ENCODE peak calls at places on chromosomes 2 and 18, in six cellular contexts. P is IMR-90, H is H1, E is neuronal stem cell, J is trophoblast cell, Y is mesenchymal stem cell. N is an unnamed sample.

GRCh38 chr2:37098416-37099118 is 14.2 kb downstream of the GPATCH11 start:
- DNase-seq in E (no peak), P (no peak), Y (no peak), H (no peak), J (peak; percentile 96), N (no peak)

GRCh38 chr2:102037681-102038080 is 45.9 kb downstream of the IL1R2 start:
- DNase-seq in P (no peak), J (peak; percentile 73), E (no peak), H (no peak), Y (no peak), N (no peak)

GRCh38 chr2:100814453-100814852 is 5.5 kb upstream of the NPAS2 start:
- DNase-seq in E (no peak), J (no peak), Y (no peak), H (no peak), P (no peak), N (no peak)

GRCh38 chr2:16068233-16068940 is 128.0 kb downstream of the MYCN start:
- DNase-seq in H (no peak), Y (no peak), J (no peak), E (no peak), P (no peak), N (no peak)

GRCh38 chr2:233964581-233964980 is 47.4 kb downstream of the TRPM8 start:
- DNase-seq in Y (no peak), H (no peak), J (no peak), P (no peak), E (no peak), N (no peak)

GRCh38 chr2:25076749-25077148 is 34.9 kb downstream of the EFR3B start:
- DNase-seq in H (no peak), P (no peak), Y (peak; percentile 14), J (no peak), E (no peak), N (no peak)

GRCh38 chr2:20568501-20569463 is 82.1 kb downstream of the HS1BP3 start:
- DNase-seq in Y (peak; percentile 44), E (no peak), P (no peak), H (no peak), J (peak; percentile 48), N (no peak)

GRCh38 chr2:227513113-227513512 is 41.2 kb downstream of the AGFG1 start:
- DNase-seq in P (peak; percentile 39), E (no peak), J (no peak), H (no peak), Y (peak; percentile 24), N (no peak)

GRCh38 chr2:8602809-8603208 is 79.0 kb upstream of the ID2 start:
- DNase-seq in P (no peak), J (peak; percentile 81), Y (no peak), H (no peak), E (no peak), N (no peak)

GRCh38 chr2:41966431-41966893 is 81.4 kb upstream of the PKDCC start:
- DNase-seq in H (no peak), J (peak; percentile 82), E (no peak), Y (peak; percentile 96), P (peak; percentile 96), N (no peak)

GRCh38 chr2:190407662-190408537 is at the start of gene MFSD6:
- DNase-seq in Y (no peak), H (peak; percentile 76), P (no peak), J (peak; percentile 53), E (peak; percentile 40), N (peak; percentile 51)

GRCh38 chr2:220586980-220587549 is 959.6 kb downstream of the SLC4A3 start:
- DNase-seq in H (no peak), P (peak; percentile 79), E (no peak), J (peak; percentile 53), Y (peak; percentile 5), N (no peak)

GRCh38 chr2:21763501-21763900 is 639.7 kb downstream of the TDRD15 start:
- DNase-seq in P (no peak), E (no peak), Y (no peak), H (no peak), J (no peak), N (no peak)

GRCh38 chr18:36045241-36045999 is 21.9 kb downstream of the RPRD1A start:
- DNase-seq in P (no peak), E (no peak), J (no peak), H (no peak), Y (no peak), N (no peak)

GRCh38 chr2:83695530-83695929 is 763.5 kb downstream of the SUCLG1 start:
- DNase-seq in P (no peak), Y (no peak), J (no peak), E (no peak), H (no peak), N (no peak)

GRCh38 chr2:20050712-20051517 is 513 bp downstream of the LAPTM4A start:
- DNase-seq in Y (peak; percentile 83), J (peak; percentile 70), H (peak; percentile 54), E (peak; percentile 42), P (peak; percentile 65), N (peak; percentile 57)

GRCh38 chr2:86616502-86616901 is 7.2 kb downstream of the RNF103 start:
- DNase-seq in P (no peak), E (no peak), H (no peak), Y (no peak), J (no peak), N (no peak)

GRCh38 chr2:156800065-156800556 is 363.9 kb downstream of the GPD2 start:
- DNase-seq in E (peak; percentile 37), H (no peak), P (no peak), Y (no peak), J (no peak), N (no peak)

GRCh38 chr18:63559567-63560491 is 17.7 kb downstream of the SERPINB12 start:
- DNase-seq in J (no peak), Y (no peak), P (no peak), E (no peak), H (no peak), N (no peak)

GRCh38 chr2:74438248-74438647 is 3.5 kb downstream of the RTKN start:
- DNase-seq in P (no peak), J (no peak), E (no peak), H (no peak), Y (no peak), N (no peak)

GRCh38 chr2:96099861-96100798 is 16.2 kb downstream of the ADRA2B start:
- DNase-seq in E (no peak), J (no peak), P (no peak), Y (no peak), H (peak; percentile 50), N (peak; percentile 31)

GRCh38 chr2:193806088-193806774 is 1611.5 kb upstream of the TMEFF2 start:
- DNase-seq in J (no peak), Y (no peak), E (no peak), P (no peak), H (no peak), N (no peak)

GRCh38 chr2:180516204-180516603 is 464.2 kb upstream of the UBE2E3 start:
- DNase-seq in J (no peak), H (no peak), E (no peak), P (no peak), Y (no peak), N (no peak)

GRCh38 chr2:170462433-170463205 is 252.5 kb upstream of the SP5 start:
- DNase-seq in H (no peak), Y (no peak), P (no peak), J (no peak), E (no peak), N (no peak)

GRCh38 chr2:40093036-40093673 is 314.1 kb upstream of the THUMPD2 start:
- DNase-seq in J (peak; percentile 26), P (peak; percentile 54), H (no peak), Y (peak; percentile 87), E (peak; percentile 29), N (no peak)

GRCh38 chr2:16553222-16553621 is 112.4 kb downstream of the CYRIA start:
- DNase-seq in J (peak; percentile 63), P (peak; percentile 33), H (peak; percentile 51), E (peak; percentile 31), Y (peak; percentile 60), N (peak; percentile 37)

GRCh38 chr2:59236723-59237122 is 995.6 kb upstream of the FANCL start:
- DNase-seq in Y (peak; percentile 48), E (no peak), P (no peak), H (no peak), J (no peak), N (no peak)

GRCh38 chr2:206477296-206477695 is 34.0 kb downstream of the ADAM23 start:
- DNase-seq in J (no peak), Y (peak; percentile 51), E (no peak), P (peak; percentile 58), H (no peak), N (no peak)

GRCh38 chr18:37676276-37676675 is 110.7 kb upstream of the CELF4 start:
- DNase-seq in E (no peak), J (no peak), Y (no peak), H (no peak), P (no peak), N (no peak)

GRCh38 chr2:46984642-46985476 is 69.3 kb upstream of the MCFD2 start:
- DNase-seq in J (peak; percentile 90), E (no peak), P (peak; percentile 97), H (no peak), Y (peak; percentile 95), N (no peak)

GRCh38 chr2:176821350-176821749 is 391.2 kb upstream of the HNRNPA3 start:
- DNase-seq in P (no peak), Y (no peak), E (no peak), J (no peak), H (no peak), N (no peak)

DNA sequence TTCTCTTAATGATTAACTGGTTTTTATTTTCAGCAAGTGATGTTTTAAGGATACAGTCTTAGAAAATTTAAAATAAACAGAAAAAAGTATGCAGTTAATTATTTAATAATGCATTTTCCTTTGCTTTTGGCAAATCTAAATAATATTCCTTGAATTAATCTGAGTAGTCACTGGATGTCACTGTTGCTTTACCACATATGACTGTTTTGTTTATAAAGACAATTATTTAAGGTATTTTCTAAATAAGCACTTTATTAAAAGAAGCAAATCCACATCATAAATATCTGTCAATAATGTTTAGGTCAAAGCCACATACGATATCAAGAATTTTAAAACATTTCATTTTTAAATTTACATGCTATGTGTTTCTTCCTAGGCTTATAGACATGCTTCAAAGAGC is 40.6 kb upstream of the TFPI start:
- DNase-seq in P (peak; percentile 44), Y (peak; percentile 37), J (no peak), H (no peak), E (no peak), N (no peak)
- H4K91ac ChIP-seq in P (no peak overlapping the region), Y (no peak overlapping the region), J (no peak overlapping the region), H (no peak overlapping the region), E (no peak overlapping the region), N (no peak overlapping the region)

DNA sequence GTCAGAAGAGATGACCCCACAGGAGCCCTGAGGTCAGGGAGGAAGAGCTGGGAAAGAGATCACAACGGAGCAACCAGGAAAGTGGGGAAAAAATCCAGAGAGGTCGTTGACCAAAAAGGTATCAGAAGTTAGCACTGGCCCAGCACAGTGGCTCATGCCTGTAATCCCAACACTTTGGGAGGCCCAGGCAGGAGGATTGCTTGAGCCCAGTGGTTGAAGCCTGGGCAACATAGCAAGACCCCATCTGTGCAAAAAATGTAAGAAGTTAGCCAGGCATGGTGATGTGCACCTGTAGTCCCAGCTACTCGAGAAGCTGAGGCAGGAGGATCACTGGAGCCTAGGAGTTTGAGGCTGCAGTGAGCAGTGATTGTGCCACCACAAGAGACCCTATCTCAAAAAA is 121.5 kb downstream of the GBX2 start:
- DNase-seq in H (no peak), E (no peak), Y (no peak), P (no peak), J (no peak), N (no peak)
- H3K4me2 ChIP-seq in H (no peak overlapping the region), E (no peak overlapping the region), Y (no peak overlapping the region), P (no peak overlapping the region), J (no peak overlapping the region), N (no peak overlapping the region)

GRCh38 chr2:175062787-175063585 is 57.8 kb upstream of the CHN1 start:
- DNase-seq in Y (peak; percentile 59), E (no peak), P (no peak), H (no peak), J (no peak), N (peak; percentile 40)
- H4K91ac ChIP-seq in Y (no peak overlapping the region), E (no peak overlapping the region), P (no peak overlapping the region), H (no peak overlapping the region), J (no peak overlapping the region), N (no peak overlapping the region)

GRCh38 chr2:150878347-150878746 is 383.3 kb downstream of the RBM43 start:
- DNase-seq in J (peak; percentile 34), Y (peak; percentile 51), H (no peak), E (no peak), P (peak; percentile 52), N (no peak)
- H3K4me2 ChIP-seq in J (no peak overlapping the region), Y (no peak overlapping the region), H (no peak overlapping the region), E (no peak overlapping the region), P (no peak overlapping the region), N (no peak overlapping the region)